ENCODE peak calls at places on chromosomes 6 and 20, in nine cellular contexts. J, U, Y, G, D, S, L, T and V are unnamed samples.

GRCh38 chr6:167392631-167393301 is 67.9 kb downstream of the TTLL2 start:
- DNase-seq in G (no peak), Y (no peak), J (no peak), U (no peak), S (no peak), T (no peak), D (no peak), L (no peak), V (no peak)

GRCh38 chr20:25223765-25224720 is 23.8 kb upstream of the PYGB start:
- DNase-seq in Y (no peak), T (no peak), S (no peak), G (no peak), D (no peak), U (no peak), L (no peak), J (no peak), V (no peak)

GRCh38 chr6:139943391-139943790 is 568.9 kb upstream of the CITED2 start:
- DNase-seq in D (no peak), Y (no peak), G (no peak), T (no peak), J (no peak), L (peak; percentile 79), S (no peak), U (no peak), V (no peak)

GRCh38 chr20:12113075-12113467 is 195.4 kb downstream of the BTBD3 start:
- DNase-seq in D (no peak), Y (no peak), U (no peak), L (no peak), T (no peak), G (no peak), S (no peak), J (no peak), V (no peak)

GRCh38 chr6:73231986-73232391 is 6.7 kb upstream of the KHDC1L start:
- DNase-seq in T (no peak), U (no peak), J (no peak), D (no peak), Y (no peak), S (no peak), G (no peak), L (no peak), V (no peak)

GRCh38 chr6:13427838-13428527 is 59.4 kb downstream of the GFOD1 start:
- DNase-seq in U (no peak), S (no peak), J (no peak), G (no peak), L (no peak), Y (no peak), T (no peak), D (no peak), V (peak; percentile 58)

GRCh38 chr6:76681781-76682180 is 609.3 kb upstream of the IMPG1 start:
- DNase-seq in U (no peak), J (no peak), D (no peak), T (no peak), Y (no peak), G (no peak), S (no peak), L (peak; percentile 27), V (no peak)

GRCh38 chr20:60884277-60884676 is 367.8 kb upstream of the CDH4 start:
- DNase-seq in J (no peak), L (no peak), Y (no peak), G (no peak), D (no peak), T (no peak), U (no peak), S (no peak), V (no peak)

GRCh38 chr20:21179796-21180195 is 53.9 kb downstream of the KIZ start:
- DNase-seq in D (no peak), L (no peak), T (no peak), Y (no peak), G (no peak), S (no peak), U (no peak), J (no peak), V (no peak)

GRCh38 chr20:12395404-12396159 is 477.9 kb downstream of the BTBD3 start:
- DNase-seq in J (no peak), Y (no peak), T (no peak), L (no peak), U (no peak), D (no peak), G (no peak), S (no peak), V (no peak)

GRCh38 chr20:18840248-18840645 is 26.7 kb downstream of the SCP2D1 start:
- DNase-seq in D (no peak), S (no peak), U (no peak), G (no peak), Y (no peak), J (no peak), T (no peak), L (no peak), V (no peak)

GRCh38 chr6:167401525-167402194 is 76.8 kb downstream of the TTLL2 start:
- DNase-seq in U (no peak), Y (no peak), J (no peak), S (no peak), D (no peak), T (no peak), L (no peak), G (no peak), V (peak; percentile 78)

GRCh38 chr6:121670511-121670910 is 235.1 kb downstream of the GJA1 start:
- DNase-seq in S (no peak), L (no peak), G (no peak), Y (no peak), D (no peak), J (no peak), U (no peak), T (no peak), V (no peak)

GRCh38 chr20:64161595-64162238 is 2.5 kb upstream of the MYT1 start:
- DNase-seq in G (peak; percentile 46), S (peak; percentile 38), D (no peak), J (no peak), T (peak; percentile 37), Y (no peak), U (no peak), L (peak; percentile 12), V (no peak)

GRCh38 chr20:44552950-44553908 is 29.1 kb upstream of the PKIG start:
- DNase-seq in J (no peak), L (peak; percentile 56), Y (no peak), T (no peak), U (no peak), D (no peak), G (no peak), S (no peak), V (peak; percentile 50)

DNA sequence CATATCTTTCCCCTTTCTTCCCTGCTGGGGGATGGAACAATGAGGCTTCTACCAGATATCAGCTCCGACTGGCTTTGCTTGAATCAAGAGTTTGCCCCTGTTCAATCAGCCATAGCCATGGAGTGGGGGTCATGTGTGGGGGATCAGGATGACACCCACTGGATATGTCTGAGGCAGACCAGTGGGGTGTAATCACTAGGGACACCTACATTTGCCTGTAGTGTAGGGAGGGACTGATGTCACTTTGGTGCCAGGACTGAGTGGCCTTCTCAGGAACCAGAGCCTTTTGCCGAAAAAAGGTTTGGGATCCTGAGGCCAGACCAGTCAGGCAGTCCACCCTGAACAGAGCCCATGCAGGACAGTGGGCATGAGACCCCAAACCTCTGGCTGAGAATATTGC is 1.0 kb downstream of the ITPA start:
- DNase-seq in J (no peak), Y (no peak), G (no peak), D (no peak), U (no peak), L (no peak), S (no peak), T (no peak), V (no peak)
- H3K27ac ChIP-seq in J (no peak overlapping the region), Y (no peak overlapping the region), G (no peak overlapping the region), D (peak overlapping the region; percentile 84), U (no peak overlapping the region), L (no peak overlapping the region), S (no peak overlapping the region), T (no peak overlapping the region), V (no peak overlapping the region)

DNA sequence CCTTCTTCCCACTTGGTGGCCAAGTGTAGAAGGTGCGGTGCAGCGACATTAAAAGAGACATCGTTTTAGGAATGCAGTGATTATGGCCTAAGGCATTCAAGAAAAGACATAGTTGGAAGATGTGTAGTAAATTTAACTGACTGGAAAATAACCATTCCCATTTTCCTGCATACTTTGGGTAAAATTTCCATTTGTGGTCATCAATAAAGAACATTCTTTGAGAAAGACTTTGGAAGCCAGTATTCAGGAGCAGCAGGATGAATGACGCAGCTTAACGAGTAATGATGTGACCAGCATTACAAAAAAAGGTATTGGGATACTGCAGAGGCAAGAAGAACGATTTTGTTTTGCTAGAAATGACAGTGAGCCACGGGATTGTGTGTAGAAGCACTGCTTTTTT is 7.0 kb upstream of the RWDD1 start:
- DNase-seq in G (no peak), D (no peak), T (no peak), S (no peak), L (no peak), J (no peak), Y (no peak), U (no peak), V (no peak)
- H3K27ac ChIP-seq in G (no peak overlapping the region), D (no peak overlapping the region), T (no peak overlapping the region), S (no peak overlapping the region), L (no peak overlapping the region), J (no peak overlapping the region), Y (no peak overlapping the region), U (no peak overlapping the region), V (no peak overlapping the region)

GRCh38 chr6:66103954-66104353 is 396.9 kb upstream of the EYS start:
- DNase-seq in L (no peak), U (no peak), T (no peak), J (no peak), Y (no peak), D (no peak), G (no peak), S (no peak), V (no peak)
- H3K27ac ChIP-seq in L (no peak overlapping the region), U (no peak overlapping the region), T (no peak overlapping the region), J (no peak overlapping the region), Y (no peak overlapping the region), D (no peak overlapping the region), G (no peak overlapping the region), S (no peak overlapping the region), V (no peak overlapping the region)

GRCh38 chr20:62637521-62638054 is 4.7 kb upstream of the SLCO4A1 start:
- DNase-seq in T (peak; percentile 2), D (no peak), Y (no peak), L (no peak), G (no peak), J (no peak), U (no peak), S (no peak), V (peak; percentile 32)
- H3K27ac ChIP-seq in T (no peak overlapping the region), D (no peak overlapping the region), Y (no peak overlapping the region), L (no peak overlapping the region), G (no peak overlapping the region), J (no peak overlapping the region), U (no peak overlapping the region), S (no peak overlapping the region), V (no peak overlapping the region)